ENCODE peak calls at places on chromosome 12, in nine cellular contexts. One of them, this sample, is unnamed.

GRCh38 chr12:113747048-113747447 is 219.1 kb downstream of the RBM19 start:
- DNase-seq in CMK: peak; percentile 48
- DNase-seq in anterior cingulate cortex: no peak
- DNase-seq in AG20443: no peak
- DNase-seq in DMS53: peak; percentile 48
- DNase-seq in fibroblast of mammary gland: peak; percentile 3
- DNase-seq in GM23248: no peak
- DNase-seq in uterus: no peak
- DNase-seq in neuronal stem cell: no peak
- DNase-seq in this sample: no peak

GRCh38 chr12:40522837-40523236 is 169.4 kb upstream of the CNTN1 start:
- DNase-seq in CMK: no peak
- DNase-seq in anterior cingulate cortex: no peak
- DNase-seq in AG20443: no peak
- DNase-seq in DMS53: no peak
- DNase-seq in fibroblast of mammary gland: no peak
- DNase-seq in GM23248: no peak
- DNase-seq in uterus: no peak
- DNase-seq in neuronal stem cell: no peak
- DNase-seq in this sample: no peak

GRCh38 chr12:78651755-78652154 is 212.8 kb upstream of the SYT1 start:
- DNase-seq in CMK: no peak
- DNase-seq in anterior cingulate cortex: no peak
- DNase-seq in AG20443: no peak
- DNase-seq in DMS53: no peak
- DNase-seq in fibroblast of mammary gland: no peak
- DNase-seq in GM23248: no peak
- DNase-seq in uterus: no peak
- DNase-seq in neuronal stem cell: no peak
- DNase-seq in this sample: no peak

GRCh38 chr12:120735181-120735580 is 9.6 kb downstream of the ACADS start:
- DNase-seq in CMK: no peak
- DNase-seq in anterior cingulate cortex: no peak
- DNase-seq in AG20443: no peak
- DNase-seq in DMS53: peak; percentile 83
- DNase-seq in fibroblast of mammary gland: no peak
- DNase-seq in GM23248: no peak
- DNase-seq in uterus: no peak
- DNase-seq in neuronal stem cell: no peak
- DNase-seq in this sample: no peak

GRCh38 chr12:53510181-53510812 is 3.0 kb upstream of the NPFF start:
- DNase-seq in CMK: no peak
- DNase-seq in anterior cingulate cortex: no peak
- DNase-seq in AG20443: no peak
- DNase-seq in DMS53: no peak
- DNase-seq in fibroblast of mammary gland: no peak
- DNase-seq in GM23248: no peak
- DNase-seq in uterus: no peak
- DNase-seq in neuronal stem cell: no peak
- DNase-seq in this sample: no peak

GRCh38 chr12:64256166-64256800 is 34.2 kb upstream of the KICS2 start:
- DNase-seq in CMK: no peak
- DNase-seq in anterior cingulate cortex: no peak
- DNase-seq in AG20443: peak; percentile 35
- DNase-seq in DMS53: peak; percentile 88
- DNase-seq in fibroblast of mammary gland: peak; percentile 72
- DNase-seq in GM23248: peak; percentile 84
- DNase-seq in uterus: no peak
- DNase-seq in neuronal stem cell: peak; percentile 44
- DNase-seq in this sample: no peak

GRCh38 chr12:25962932-25963525 is 4.5 kb downstream of the RASSF8 start:
- DNase-seq in CMK: no peak
- DNase-seq in anterior cingulate cortex: no peak
- DNase-seq in AG20443: peak; percentile 30
- DNase-seq in DMS53: no peak
- DNase-seq in fibroblast of mammary gland: peak; percentile 61
- DNase-seq in GM23248: peak; percentile 65
- DNase-seq in uterus: peak; percentile 33
- DNase-seq in neuronal stem cell: no peak
- DNase-seq in this sample: no peak

GRCh38 chr12:18849080-18849479 is 111.2 kb downstream of the CAPZA3 start:
- DNase-seq in CMK: no peak
- DNase-seq in anterior cingulate cortex: no peak
- DNase-seq in AG20443: no peak
- DNase-seq in DMS53: no peak
- DNase-seq in fibroblast of mammary gland: peak; percentile 56
- DNase-seq in GM23248: peak; percentile 28
- DNase-seq in uterus: no peak
- DNase-seq in neuronal stem cell: no peak
- DNase-seq in this sample: no peak